ENCODE peak calls at places on chromosomes 7 and 10, in eight cellular contexts. S is spleen; M is stimulated activated CD8-positive, alpha-beta memory T cell treated with anti-CD3 and anti-CD28 coated beads, Interleukin-2, amount 100 ng/mL, for 48 hours; Y is GM04503; J is ureter; B is activated T-cell treated with anti-CD3 and anti-CD28 coated beads for 1 hour; T is effector memory CD4-positive, alpha-beta T cell; H is Panc1. F is an unnamed sample.

GRCh38 chr7:156156734-156157408 is 344.6 kb upstream of the SHH start:
- DNase-seq in T (no peak), B (no peak), J (no peak), S (no peak), Y (no peak), H (peak; percentile 46), M (no peak), F (no peak)

GRCh38 chr10:60125928-60126327 is 219.6 kb upstream of the CCDC6 start:
- DNase-seq in T (no peak), S (no peak), M (no peak), B (no peak), H (no peak), Y (no peak), J (no peak), F (no peak)

GRCh38 chr10:97849491-97850402 is at the start of gene GOLGA7B:
- DNase-seq in M (peak; percentile 39), B (peak; percentile 50), S (peak; percentile 91), H (no peak), Y (no peak), J (no peak), T (peak; percentile 51), F (no peak)

GRCh38 chr10:126082067-126082466 is 185.7 kb downstream of the FANK1 start:
- DNase-seq in H (no peak), B (no peak), Y (no peak), J (no peak), S (no peak), T (no peak), M (no peak), F (no peak)

GRCh38 chr10:24206334-24206733 is 2.6 kb upstream of the KIAA1217 start:
- DNase-seq in H (no peak), M (no peak), S (no peak), B (no peak), Y (no peak), J (no peak), T (no peak), F (no peak)

GRCh38 chr7:82275342-82275741 is 168.2 kb downstream of the CACNA2D1 start:
- DNase-seq in H (no peak), T (no peak), S (no peak), Y (no peak), B (no peak), J (no peak), M (no peak), F (no peak)

GRCh38 chr7:151008511-151009323 is 15.6 kb downstream of the ATG9B start:
- DNase-seq in H (no peak), Y (no peak), M (peak; percentile 79), J (peak; percentile 68), S (peak; percentile 96), T (peak; percentile 71), B (peak; percentile 75), F (no peak)

GRCh38 chr7:73900286-73900685 is 39.3 kb downstream of the TMEM270 start:
- DNase-seq in T (no peak), S (no peak), J (no peak), H (no peak), Y (no peak), M (no peak), B (no peak), F (no peak)

GRCh38 chr7:83201355-83201754 is 38.7 kb upstream of the PCLO start:
- DNase-seq in T (no peak), B (no peak), J (no peak), M (no peak), H (no peak), Y (no peak), S (no peak), F (no peak)

GRCh38 chr10:130340816-130341215 is 204.6 kb downstream of the GLRX3 start:
- DNase-seq in Y (no peak), H (no peak), S (no peak), J (no peak), B (no peak), T (no peak), M (no peak), F (no peak)

GRCh38 chr10:99530108-99531025 is 2.4 kb upstream of the NKX2-3 start:
- DNase-seq in B (no peak), H (no peak), S (peak; percentile 85), M (no peak), J (no peak), Y (no peak), T (no peak), F (no peak)